ENCODE peak calls at places on chromosomes 3 and 15, in seven cellular contexts. I is bronchial epithelial cell, J is sigmoid colon, P is tibial nerve, C is esophagus squamous epithelium, V is ovary, B is left lung. T is an unnamed sample.
A peak's percentile ranks its signal among the peaks of the same experiment; 100 is the strongest.

GRCh38 chr3:27311400-27311799 is 57.8 kb downstream of the NEK10 start:
- DNase-seq in I (peak; percentile 89), J (no peak), P (no peak), C (no peak), V (no peak), B (no peak), T (peak; percentile 87)

GRCh38 chr15:43648649-43649429 is at the start of gene CATSPER2:
- DNase-seq in I (no peak), J (no peak), P (no peak), C (no peak), V (no peak), B (peak; percentile 74), T (no peak)

GRCh38 chr3:133159498-133160475 is 121.6 kb downstream of the TMEM108 start:
- DNase-seq in I (no peak), J (no peak), P (no peak), C (no peak), V (no peak), B (no peak), T (no peak)

GRCh38 chr3:87997298-87997697 is 61.5 kb downstream of the CGGBP1 start:
- DNase-seq in I (peak; percentile 48), J (no peak), P (peak; percentile 18), C (no peak), V (no peak), B (no peak), T (no peak)

GRCh38 chr3:154122096-154122911 is 1.1 kb downstream of the ARHGEF26 start:
- DNase-seq in I (no peak), J (peak; percentile 73), P (no peak), C (no peak), V (peak; percentile 44), B (peak; percentile 83), T (no peak)

GRCh38 chr3:46692566-46692983 is 904 bp downstream of the ALS2CL start:
- DNase-seq in I (peak; percentile 95), J (no peak), P (no peak), C (no peak), V (peak; percentile 41), B (peak; percentile 95), T (no peak)

GRCh38 chr15:58994906-58995453 is 7.5 kb downstream of the RNF111 start:
- DNase-seq in I (no peak), J (no peak), P (no peak), C (no peak), V (no peak), B (no peak), T (no peak)

GRCh38 chr15:90358124-90359033 is 6.3 kb downstream of the ZNF774 start:
- DNase-seq in I (peak; percentile 71), J (no peak), P (no peak), C (no peak), V (no peak), B (no peak), T (no peak)

GRCh38 chr3:154324919-154325318 is 632 bp upstream of the DHX36 start:
- DNase-seq in I (no peak), J (no peak), P (no peak), C (no peak), V (no peak), B (no peak), T (no peak)

GRCh38 chr15:85008474-85009260 is 27.0 kb downstream of the PDE8A start:
- DNase-seq in I (no peak), J (no peak), P (no peak), C (no peak), V (no peak), B (no peak), T (no peak)

GRCh38 chr3:196168808-196169391 is 42.3 kb downstream of the ZDHHC19 start:
- DNase-seq in I (no peak), J (no peak), P (no peak), C (no peak), V (no peak), B (peak; percentile 33), T (no peak)

GRCh38 chr3:50620420-50620819 is 3.5 kb downstream of the MAPKAPK3 start:
- DNase-seq in I (no peak), J (no peak), P (no peak), C (no peak), V (no peak), B (no peak), T (no peak)

GRCh38 chr3:174466471-174467054 is 392.6 kb upstream of the NAALADL2 start:
- DNase-seq in I (no peak), J (no peak), P (no peak), C (no peak), V (no peak), B (no peak), T (no peak)

GRCh38 chr3:129473067-129473765 is 33.2 kb downstream of the IFT122 start:
- DNase-seq in I (no peak), J (no peak), P (no peak), C (no peak), V (no peak), B (no peak), T (no peak)

GRCh38 chr3:146503459-146504202 is 34.3 kb upstream of the PLSCR2 start:
- DNase-seq in I (peak; percentile 95), J (no peak), P (no peak), C (no peak), V (no peak), B (peak; percentile 40), T (peak; percentile 39)
- TF ChIP-seq CTCF in I (no peak), J (no peak), P (no peak), C (no peak), V (no peak), B (no peak), T (no peak)

GRCh38 chr3:150582620-150583019 is 20.5 kb upstream of the SELENOT start:
- DNase-seq in I (no peak), J (no peak), P (no peak), C (no peak), V (no peak), B (no peak), T (no peak)

GRCh38 chr3:150581174-150581573 is 21.9 kb upstream of the SELENOT start:
- DNase-seq in I (no peak), J (no peak), P (no peak), C (no peak), V (no peak), B (no peak), T (no peak)

GRCh38 chr3:150583028-150583427 is 20.1 kb upstream of the SELENOT start:
- DNase-seq in I (no peak), J (no peak), P (no peak), C (no peak), V (no peak), B (no peak), T (no peak)

DNA sequence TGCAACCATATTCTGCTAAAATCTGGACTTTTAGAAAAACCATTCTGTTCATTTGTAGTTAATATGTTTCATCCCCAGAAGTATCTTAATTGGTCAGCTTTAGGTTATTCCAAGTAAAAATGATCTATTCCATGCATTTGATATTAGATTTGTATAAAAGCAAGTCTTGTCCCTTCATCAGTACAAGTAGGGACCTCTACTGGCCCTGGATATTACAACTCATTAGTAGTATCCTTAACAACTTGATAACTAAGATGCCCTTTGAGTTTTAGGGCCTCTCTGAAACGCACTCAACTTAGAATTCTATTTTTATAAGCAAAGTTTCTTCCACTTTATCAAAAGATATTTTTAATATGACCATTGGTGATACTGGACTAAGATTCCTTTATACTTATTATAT is 25.3 kb upstream of the SELENOT start:
- DNase-seq in I (peak; percentile 15), J (no peak), P (no peak), C (no peak), V (no peak), B (no peak), T (no peak)
- H3K36me3 ChIP-seq in I (peaks cover 3% of the 10 kb centered on the region), J (peaks cover 40% of the 10 kb centered on the region), P (peaks cover 73% of the 10 kb centered on the region), C (peaks cover 13% of the 10 kb centered on the region), V (no peaks in the 10 kb centered on the region), B (peaks cover 90% of the 10 kb centered on the region), T (peaks cover 5% of the 10 kb centered on the region)

DNA sequence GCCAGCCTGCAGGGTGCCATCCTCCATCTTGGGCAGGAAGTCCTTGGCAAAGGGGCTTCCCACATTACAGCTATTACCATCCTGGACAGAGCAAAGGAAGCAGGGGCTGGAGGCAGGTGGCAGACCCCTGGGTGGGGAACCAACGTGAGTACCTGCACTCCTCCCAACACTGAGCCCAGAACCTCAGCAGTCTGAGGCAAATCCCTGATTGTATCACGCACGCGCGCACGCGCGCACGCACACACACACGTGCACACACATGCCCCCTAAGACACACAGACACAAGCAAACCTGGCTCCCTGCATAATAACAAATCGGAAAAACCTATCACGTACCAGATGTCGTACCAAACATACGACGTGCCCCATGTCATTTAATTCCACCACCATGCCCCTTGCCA is 11.8 kb downstream of the POLG start:
- DNase-seq in I (no peak), J (no peak), P (no peak), C (no peak), V (no peak), B (no peak), T (no peak)
- H3K27me3 ChIP-seq in I (no peaks in the 10 kb centered on the region), J (no peaks in the 10 kb centered on the region), P (no peaks in the 10 kb centered on the region), C (no peaks in the 10 kb centered on the region), V (no peaks in the 10 kb centered on the region), B (no peaks in the 10 kb centered on the region), T (no peaks in the 10 kb centered on the region)

DNA sequence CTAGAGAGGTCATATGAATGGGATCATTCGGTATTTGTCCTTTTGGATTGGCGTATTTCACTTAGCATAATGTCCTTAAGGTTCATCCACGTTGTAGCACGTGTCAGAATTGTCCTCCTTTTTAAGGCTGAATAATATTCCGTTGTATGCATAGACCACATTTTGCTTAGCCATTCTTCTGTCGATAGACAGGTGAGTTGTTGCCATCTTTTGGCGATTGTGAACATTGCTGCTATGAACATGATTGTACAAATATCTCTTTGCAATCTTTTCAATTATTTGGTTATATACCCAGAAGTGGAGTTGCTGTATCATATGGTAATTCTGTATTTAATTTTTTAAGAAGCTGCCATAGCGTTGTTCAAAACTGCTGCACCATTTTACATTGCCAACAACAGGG is 52.4 kb upstream of the GOLGA8J start:
- DNase-seq in I (no peak), J (no peak), P (no peak), C (no peak), V (no peak), B (no peak), T (no peak)
- TF ChIP-seq CTCF in I (peak; percentile 5), J (no peak), P (no peak), C (no peak), V (no peak), B (no peak), T (peak; percentile 2)

GRCh38 chr15:41714291-41714690 is 54.1 kb downstream of the MGA start:
- DNase-seq in I (no peak), J (no peak), P (no peak), C (no peak), V (no peak), B (no peak), T (no peak)

GRCh38 chr15:41716864-41717263 is 56.7 kb downstream of the MGA start:
- DNase-seq in I (no peak), J (no peak), P (no peak), C (no peak), V (no peak), B (no peak), T (no peak)

GRCh38 chr15:41713047-41713446 is 52.8 kb downstream of the MGA start:
- DNase-seq in I (no peak), J (peak; percentile 79), P (peak; percentile 15), C (no peak), V (no peak), B (no peak), T (no peak)
- H3K36me3 ChIP-seq in I (peaks cover 7% of the 10 kb centered on the region), J (peaks cover 12% of the 10 kb centered on the region), P (peaks cover 53% of the 10 kb centered on the region), C (peaks cover 8% of the 10 kb centered on the region), V (no peaks in the 10 kb centered on the region), B (peaks cover 67% of the 10 kb centered on the region), T (peaks cover 6% of the 10 kb centered on the region)

GRCh38 chr15:40512440-40512839 is 41.7 kb downstream of the CHST14 start:
- DNase-seq in I (peak; percentile 52), J (no peak), P (no peak), C (no peak), V (no peak), B (no peak), T (no peak)
- H3K27me3 ChIP-seq in I (no peaks in the 10 kb centered on the region), J (no peaks in the 10 kb centered on the region), P (no peaks in the 10 kb centered on the region), C (no peaks in the 10 kb centered on the region), V (no peaks in the 10 kb centered on the region), B (no peaks in the 10 kb centered on the region), T (peaks cover 9% of the 10 kb centered on the region)